ENCODE peak calls at places on chromosomes 6 and 20, in seven cellular contexts. D is choroid plexus epithelial cell, O is heart right ventricle, H is ovary, R is suprapubic skin, V is tibial artery, P is kidney. F is an unnamed sample.

GRCh38 chr20:37522258-37523011 is 1.4 kb downstream of the NNAT start:
- DNase-seq in R (no peak), O (peak; percentile 61), D (peak; percentile 67), H (no peak), V (no peak), P (no peak), F (no peak)

GRCh38 chr6:118869894-118870665 is 23.9 kb upstream of the ASF1A start:
- DNase-seq in P (no peak), V (no peak), D (peak; percentile 62), O (no peak), R (no peak), H (no peak), F (no peak)

GRCh38 chr20:4956200-4956810 is 45.0 kb downstream of the SLC23A2 start:
- DNase-seq in D (peak; percentile 82), O (no peak), P (no peak), V (no peak), H (no peak), R (no peak), F (no peak)

GRCh38 chr6:17035994-17036393 is 65.9 kb upstream of the STMND1 start:
- DNase-seq in O (no peak), H (no peak), D (no peak), R (no peak), V (no peak), P (no peak), F (no peak)

GRCh38 chr6:112018619-112019416 is 35.1 kb upstream of the CCN6 start:
- DNase-seq in P (peak; percentile 77), D (no peak), O (peak; percentile 41), V (peak; percentile 76), H (no peak), R (peak; percentile 80), F (no peak)

GRCh38 chr6:148884461-148884860 is 137.6 kb downstream of the UST start:
- DNase-seq in P (no peak), V (no peak), R (no peak), O (no peak), D (no peak), H (no peak), F (no peak)

GRCh38 chr6:125048274-125048673 is 86.0 kb downstream of the RNF217 start:
- DNase-seq in D (no peak), O (no peak), R (no peak), V (no peak), H (no peak), P (no peak), F (no peak)

GRCh38 chr20:16444056-16444777 is 129.0 kb downstream of the KIF16B start:
- DNase-seq in P (no peak), O (no peak), R (no peak), D (peak; percentile 62), H (no peak), V (no peak), F (no peak)

GRCh38 chr20:24763386-24764026 is 185.6 kb upstream of the CST7 start:
- DNase-seq in O (no peak), H (no peak), P (no peak), D (no peak), R (peak; percentile 37), V (peak; percentile 57), F (no peak)

GRCh38 chr20:5719861-5720401 is 30.3 kb upstream of the SHLD1 start:
- DNase-seq in P (no peak), D (peak; percentile 58), O (no peak), H (no peak), R (no peak), V (no peak), F (no peak)

GRCh38 chr20:34522969-34523871 is 7.0 kb downstream of the DYNLRB1 start:
- DNase-seq in D (peak; percentile 79), V (peak; percentile 64), H (peak; percentile 42), P (no peak), O (no peak), R (no peak), F (no peak)

GRCh38 chr20:35334511-35335101 is 42.4 kb upstream of the FAM83C start:
- DNase-seq in H (no peak), P (no peak), O (no peak), D (no peak), V (no peak), R (no peak), F (no peak)

GRCh38 chr6:7267521-7268091 is 45.4 kb downstream of the SSR1 start:
- DNase-seq in H (no peak), P (peak; percentile 90), D (peak; percentile 93), R (peak; percentile 83), O (no peak), V (peak; percentile 75), F (no peak)

GRCh38 chr20:64077541-64077875 is 1.8 kb downstream of the RGS19 start:
- DNase-seq in R (no peak), O (no peak), P (no peak), V (no peak), H (no peak), D (no peak), F (no peak)
- TF ChIP-seq CTCF in R (no peak), O (no peak), P (no peak), V (no peak), H (no peak), D (no peak), F (no peak)

GRCh38 chr6:3578981-3579380 is 122.1 kb upstream of the SLC22A23 start:
- DNase-seq in O (no peak), H (no peak), R (no peak), D (no peak), V (no peak), P (no peak), F (no peak)

GRCh38 chr6:3573670-3574069 is 116.8 kb upstream of the SLC22A23 start:
- DNase-seq in P (no peak), V (no peak), D (no peak), O (no peak), R (no peak), H (no peak), F (no peak)

GRCh38 chr6:3577517-3577916 is 120.7 kb upstream of the SLC22A23 start:
- DNase-seq in P (no peak), H (no peak), D (no peak), R (no peak), O (no peak), V (no peak), F (no peak)

GRCh38 chr6:3575166-3575565 is 118.3 kb upstream of the SLC22A23 start:
- DNase-seq in D (no peak), H (no peak), V (no peak), P (no peak), R (no peak), O (no peak), F (no peak)

GRCh38 chr6:3575701-3576100 is 118.9 kb upstream of the SLC22A23 start:
- DNase-seq in O (no peak), D (no peak), R (no peak), P (no peak), H (no peak), V (no peak), F (no peak)
- TF ChIP-seq CTCF in O (no peak), D (no peak), R (no peak), P (no peak), H (no peak), V (no peak), F (no peak)

DNA sequence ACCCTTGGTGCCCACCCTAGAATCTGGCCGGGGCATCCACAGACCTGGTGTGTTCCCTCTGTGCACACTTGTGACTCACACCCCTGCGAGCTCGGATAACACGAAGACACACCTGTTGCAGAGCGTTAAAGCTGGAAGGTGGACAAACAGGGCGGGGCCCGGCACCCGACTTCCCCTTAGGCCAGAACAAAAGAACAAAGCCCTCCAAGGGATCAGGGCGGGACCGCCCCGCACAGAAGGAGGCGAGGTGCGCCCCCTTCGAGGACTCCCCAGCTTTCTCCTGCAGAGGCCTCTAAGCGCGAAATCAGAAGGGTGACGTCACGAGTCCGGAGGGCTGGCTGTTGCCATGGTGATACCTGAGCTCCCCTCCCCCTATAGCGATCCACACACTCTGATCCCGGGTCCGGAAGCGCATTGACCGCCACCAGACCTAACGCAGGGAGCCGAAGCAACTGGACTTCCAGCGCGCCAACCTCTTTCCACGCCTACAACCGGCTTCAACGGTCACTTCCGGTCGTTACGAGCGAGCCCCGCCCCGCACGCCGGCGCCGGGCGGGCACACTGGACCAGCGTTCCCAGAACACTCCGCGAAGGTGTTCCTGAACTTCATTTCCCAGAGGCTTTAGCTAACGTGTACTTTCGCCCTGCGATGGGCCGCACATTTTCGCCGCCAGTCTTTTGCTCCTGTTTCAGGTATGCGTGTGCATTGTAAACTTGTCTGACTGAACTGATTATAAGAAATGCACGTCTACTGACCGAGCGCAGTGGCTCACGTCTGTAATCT is at the start of gene ZNF184:
- DNase-seq in R (peak; percentile 96), D (peak; percentile 99), H (peak; percentile 95), O (peak; percentile 95), P (peak; percentile 99), V (peak; percentile 98), F (peak; percentile 97)
- TF ChIP-seq CTCF in R (no peak), D (peak; percentile 20), H (peak; percentile 19), O (peak; percentile 30), P (no peak), V (no peak), F (peak; percentile 48)

GRCh38 chr6:88566746-88567534 is 396.5 kb downstream of the RNGTT start:
- DNase-seq in D (no peak), R (no peak), V (no peak), P (no peak), H (no peak), O (no peak), F (no peak)
- TF ChIP-seq CTCF in D (no peak), R (no peak), V (no peak), P (no peak), H (no peak), O (no peak), F (no peak)

DNA sequence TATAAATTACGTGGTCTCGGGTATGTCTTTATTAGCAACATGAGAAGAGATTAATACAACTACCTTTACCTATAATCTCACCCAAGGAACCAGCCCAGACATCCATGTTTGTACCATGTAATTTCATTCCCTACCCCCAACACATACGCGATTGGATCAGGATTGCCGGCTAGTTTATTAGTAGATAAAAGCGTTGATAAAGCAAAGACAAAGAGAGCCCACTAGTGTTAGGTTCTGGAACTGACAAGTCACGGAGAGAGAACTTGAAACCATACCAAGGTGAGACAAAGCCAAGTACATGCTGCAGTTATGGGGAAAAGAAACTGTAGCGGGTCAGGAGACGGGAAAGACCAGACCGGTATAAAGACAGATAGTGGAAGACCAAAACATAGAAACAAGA is 37.4 kb upstream of the FAM135A start:
- DNase-seq in D (peak; percentile 8), V (no peak), H (no peak), P (no peak), R (no peak), O (no peak), F (no peak)
- TF ChIP-seq CTCF in D (peak; percentile 46), V (no peak), H (no peak), P (peak; percentile 3), R (no peak), O (no peak), F (peak; percentile 34)